ENCODE peak calls at places on chromosomes 5 and 9, in eight cellular contexts. O is AG10803; V is IMR-90; H is mesenteric fat pad; N is pancreas; Y is activated naive CD4-positive, alpha-beta T cell treated with anti-CD3 and anti-CD28 coated beads for 36 hours; X is neural progenitor cell; W is nephron progenitor cell. L is an unnamed sample.

GRCh38 chr9:123773783-123774182 is 156.1 kb downstream of the DENND1A start:
- DNase-seq in H (no peak), X (no peak), O (no peak), W (no peak), N (no peak), Y (no peak), V (no peak), L (no peak)

GRCh38 chr5:50967388-50968039 is 301.1 kb downstream of the PARP8 start:
- DNase-seq in V (no peak), O (no peak), H (no peak), N (peak), W (no peak), Y (no peak), X (peak), L (no peak)

GRCh38 chr5:163269624-163270023 is 167.8 kb upstream of the CCNG1 start:
- DNase-seq in W (no peak), V (no peak), N (no peak), H (no peak), X (peak), Y (no peak), O (no peak), L (no peak)

GRCh38 chr9:15243086-15243485 is 63.9 kb downstream of the TTC39B start:
- DNase-seq in X (no peak), V (peak), W (no peak), H (no peak), O (peak), N (no peak), Y (no peak), L (peak)

GRCh38 chr5:94632024-94632423 is 13.6 kb downstream of the SLF1 start:
- DNase-seq in W (no peak), X (no peak), Y (no peak), V (no peak), H (no peak), N (no peak), O (no peak), L (no peak)

GRCh38 chr9:110303136-110303535 is 34.5 kb downstream of the TXNDC8 start:
- DNase-seq in N (no peak), W (no peak), Y (no peak), V (peak), H (no peak), X (no peak), O (peak), L (peak)

GRCh38 chr9:135209852-135210251 is 122.4 kb downstream of the OLFM1 start:
- DNase-seq in X (no peak), Y (no peak), H (no peak), N (no peak), V (peak), W (no peak), O (no peak), L (no peak)

GRCh38 chr5:1388383-1388967 is 43.6 kb upstream of the CLPTM1L start:
- DNase-seq in Y (no peak), O (no peak), W (no peak), V (no peak), N (no peak), X (no peak), H (no peak), L (no peak)

GRCh38 chr5:58722160-58722559 is 139.3 kb downstream of the RAB3C start:
- DNase-seq in V (no peak), N (no peak), Y (no peak), H (no peak), O (no peak), X (peak), W (no peak), L (no peak)

GRCh38 chr5:39699164-39699563 is 274.4 kb upstream of the DAB2 start:
- DNase-seq in W (no peak), O (peak), H (no peak), N (no peak), X (no peak), V (no peak), Y (no peak), L (no peak)

GRCh38 chr9:117821943-117822342 is 117.7 kb downstream of the TLR4 start:
- DNase-seq in O (no peak), H (no peak), Y (no peak), N (no peak), V (no peak), W (no peak), X (no peak), L (no peak)

GRCh38 chr9:87250205-87250604 is 247.5 kb upstream of the DAPK1 start:
- DNase-seq in W (no peak), N (no peak), Y (no peak), H (no peak), X (peak), O (no peak), V (no peak), L (no peak)

GRCh38 chr9:123225374-123225813 is 43.0 kb downstream of the STRBP start:
- DNase-seq in N (no peak), H (no peak), X (peak), V (peak), Y (peak), O (peak), W (no peak), L (peak)

GRCh38 chr9:130805510-130806387 is 29.3 kb upstream of the ABL1 start:
- DNase-seq in X (no peak), N (no peak), Y (no peak), H (no peak), V (peak), O (peak), W (no peak), L (no peak)

GRCh38 chr9:120729796-120730195 is 15.5 kb upstream of the MEGF9 start:
- DNase-seq in H (no peak), Y (peak), O (no peak), N (no peak), X (peak), V (no peak), W (peak), L (no peak)

GRCh38 chr5:124908603-124909451 is 162.4 kb upstream of the ZNF608 start:
- DNase-seq in N (no peak), X (peak), Y (no peak), W (no peak), H (no peak), V (peak), O (peak), L (peak)

GRCh38 chr9:3028535-3028934 is 184.6 kb upstream of the PUM3 start:
- DNase-seq in Y (no peak), O (no peak), N (no peak), W (no peak), V (no peak), X (no peak), H (no peak), L (no peak)

GRCh38 chr5:141512390-141513020 is 23.6 kb downstream of the PCDHGC5 start:
- DNase-seq in W (peak), N (peak), O (peak), X (peak), H (no peak), V (peak), Y (peak), L (peak)

GRCh38 chr5:367358-368130 is 46.0 kb downstream of the AHRR start:
- DNase-seq in H (peak), O (no peak), Y (no peak), N (no peak), X (no peak), W (no peak), V (no peak), L (no peak)

GRCh38 chr5:109307996-109308395 is 101.8 kb downstream of the PJA2 start:
- DNase-seq in X (no peak), N (no peak), W (no peak), Y (no peak), V (no peak), H (no peak), O (no peak), L (no peak)

GRCh38 chr5:6256901-6257300 is 121.4 kb downstream of the MED10 start:
- DNase-seq in O (no peak), V (no peak), H (no peak), X (no peak), N (no peak), W (no peak), Y (no peak), L (no peak)

GRCh38 chr5:107361945-107362344 is 308.8 kb downstream of the EFNA5 start:
- DNase-seq in Y (no peak), H (no peak), X (no peak), N (no peak), W (no peak), O (peak), V (peak), L (peak)

GRCh38 chr5:58187473-58188286 is 272.2 kb downstream of the PLK2 start:
- DNase-seq in Y (no peak), X (no peak), O (no peak), V (no peak), H (no peak), N (no peak), W (no peak), L (no peak)

GRCh38 chr9:93823245-93824072 is 131.7 kb downstream of the BARX1 start:
- DNase-seq in O (no peak), Y (no peak), H (no peak), W (no peak), X (no peak), N (no peak), V (no peak), L (no peak)

GRCh38 chr5:54518146-54519082 is 855 bp downstream of the SNX18 start:
- DNase-seq in V (peak), N (peak), O (peak), W (peak), H (no peak), Y (peak), X (peak), L (peak)

GRCh38 chr9:111400564-111400898 is 70.5 kb upstream of the OR2K2 start:
- DNase-seq in V (peak), W (no peak), O (no peak), Y (no peak), N (no peak), H (no peak), X (no peak), L (no peak)

GRCh38 chr5:127409236-127409921 is 108.1 kb upstream of the PRRC1 start:
- DNase-seq in V (no peak), N (no peak), O (peak), H (no peak), W (no peak), Y (no peak), X (no peak), L (no peak)

L was measured in cardiac fibroblast.